ENCODE peak calls at places on chromosomes 7 and 10, in five cellular contexts. M is SK-N-SH, W is uterus, I is PC-9, F is right lobe of liver. Z is an unnamed sample.

GRCh38 chr7:1665721-1666250 is 4.3 kb upstream of the ELFN1 start:
- DNase-seq in W (peak), F (peak), M (peak), I (no peak), Z (peak)

GRCh38 chr7:149838224-149838991 is at the start of gene ZNF862:
- DNase-seq in W (peak), I (peak), F (peak), M (peak), Z (peak)

GRCh38 chr7:30561389-30561788 is 33.3 kb upstream of the GARS1 start:
- DNase-seq in W (no peak), M (no peak), I (no peak), F (no peak), Z (no peak)

GRCh38 chr7:21923663-21924062 is 22.0 kb downstream of the CDCA7L start:
- DNase-seq in F (no peak), M (no peak), I (no peak), W (no peak), Z (no peak)

GRCh38 chr10:29191674-29192073 is 97.2 kb upstream of the LYZL1 start:
- DNase-seq in M (no peak), I (no peak), F (no peak), W (no peak), Z (no peak)

GRCh38 chr10:123514996-123515395 is 151.2 kb upstream of the GPR26 start:
- DNase-seq in I (no peak), M (no peak), W (no peak), F (no peak), Z (no peak)

GRCh38 chr10:13219685-13220670 is 14.2 kb downstream of the UCMA start:
- DNase-seq in M (no peak), I (no peak), F (peak), W (no peak), Z (no peak)

GRCh38 chr7:2996141-2996540 is 47.5 kb downstream of the CARD11 start:
- DNase-seq in F (no peak), W (no peak), I (no peak), M (no peak), Z (no peak)

DNA sequence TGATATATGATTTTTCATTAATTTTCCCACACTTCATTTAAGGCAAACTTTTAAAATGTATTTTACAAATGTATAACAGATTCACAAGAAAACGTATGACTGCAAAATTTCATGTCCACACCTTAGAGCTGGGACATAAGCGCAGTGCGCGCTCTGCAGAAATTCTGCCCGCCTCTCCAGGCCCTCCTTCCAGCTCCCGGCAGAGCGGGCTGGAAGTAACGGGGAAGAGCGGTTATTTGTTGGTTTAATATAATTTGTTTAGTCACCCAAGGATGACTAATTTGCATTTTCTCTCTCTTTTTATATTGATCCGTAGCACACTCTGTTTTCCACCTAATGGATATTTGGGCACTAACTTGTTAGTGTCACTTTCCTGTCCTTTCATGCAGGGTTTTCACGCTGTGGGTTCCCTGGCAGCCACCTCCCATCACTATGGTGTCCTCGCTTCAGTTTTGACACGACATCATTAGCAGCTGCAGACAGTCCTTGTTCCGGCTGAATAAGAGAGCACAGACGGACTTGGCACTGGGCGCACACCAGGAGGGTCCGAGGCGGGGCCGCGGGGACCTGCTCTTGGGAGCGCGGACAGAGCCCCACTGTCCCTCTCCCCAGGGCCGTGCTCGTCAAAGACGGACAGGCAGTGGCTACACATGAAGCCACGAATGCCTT is 129.2 kb upstream of the SEC61G start:
- DNase-seq in M (peak), F (peak), I (no peak), W (no peak), Z (no peak)
- H3K4me3 ChIP-seq in M (peak), F (peak), I (no peak), W (no peak), Z (peak)

GRCh38 chr7:47380325-47381131 is 201.4 kb downstream of the TNS3 start:
- DNase-seq in W (no peak), I (no peak), M (no peak), F (no peak), Z (no peak)

GRCh38 chr7:47379629-47380324 is 202.1 kb downstream of the TNS3 start:
- DNase-seq in M (peak), W (peak), F (no peak), I (no peak), Z (peak)

GRCh38 chr7:47376991-47377590 is 204.8 kb downstream of the TNS3 start:
- DNase-seq in F (no peak), I (no peak), M (no peak), W (no peak), Z (no peak)

GRCh38 chr7:47377741-47378140 is 204.2 kb downstream of the TNS3 start:
- DNase-seq in I (no peak), F (no peak), W (no peak), M (no peak), Z (no peak)

GRCh38 chr7:47378728-47379395 is 203.0 kb downstream of the TNS3 start:
- DNase-seq in W (no peak), F (no peak), M (no peak), I (no peak), Z (no peak)
- H3K27ac ChIP-seq in W (no peak), F (no peak), M (no peak), I (no peak), Z (peak)

DNA sequence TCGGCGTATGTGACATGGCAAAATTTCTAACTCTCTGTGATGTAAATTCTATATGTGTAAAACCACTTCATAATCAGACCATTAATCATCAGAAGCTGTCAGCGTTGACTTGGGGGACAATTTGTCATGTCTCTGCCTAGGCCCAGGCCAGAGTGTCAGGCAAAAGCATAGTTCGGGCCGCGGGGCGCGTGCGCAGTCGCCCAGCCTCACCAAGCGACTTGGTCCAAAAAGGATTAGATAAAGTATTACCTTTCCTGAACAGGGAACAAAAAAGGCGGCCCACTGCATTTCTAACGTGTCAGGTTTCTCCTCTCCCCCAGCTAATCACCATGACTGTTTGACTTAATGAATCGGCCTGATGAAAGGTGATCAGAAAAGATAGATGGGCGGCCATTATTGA is 114.2 kb downstream of the EBF3 start:
- DNase-seq in W (no peak), M (no peak), I (no peak), F (no peak), Z (no peak)
- H3K4me3 ChIP-seq in W (no peak), M (no peak), I (no peak), F (no peak), Z (no peak)

GRCh38 chr10:113612154-113612553 is 51.7 kb downstream of the NRAP start:
- DNase-seq in W (no peak), I (no peak), M (no peak), F (no peak), Z (peak)
- H3K27ac ChIP-seq in W (no peak), I (no peak), M (no peak), F (no peak), Z (peak)

DNA sequence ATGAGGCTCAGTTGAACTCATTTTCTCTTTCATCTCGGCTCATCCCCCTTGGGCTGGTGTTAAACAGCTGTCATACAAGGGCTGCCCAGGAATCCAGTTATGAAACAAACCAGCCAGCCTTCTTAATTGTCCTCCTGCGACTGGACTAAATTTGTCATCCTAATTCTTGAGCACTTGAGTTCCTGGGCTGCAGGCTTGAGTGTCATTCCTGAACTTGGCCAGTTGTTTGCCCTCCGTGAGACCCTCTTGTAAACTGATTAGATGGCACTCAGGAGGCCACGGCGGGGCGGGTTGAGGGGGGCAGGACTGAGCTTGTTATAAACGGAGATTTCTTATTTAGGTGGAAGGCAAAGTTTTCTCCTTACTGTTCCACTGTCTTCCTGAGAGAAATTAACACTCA is 94.9 kb downstream of the SORCS3 start:
- DNase-seq in F (no peak), W (no peak), I (no peak), M (peak), Z (no peak)
- H3K4me3 ChIP-seq in F (no peak), W (no peak), I (no peak), M (no peak), Z (no peak)

DNA sequence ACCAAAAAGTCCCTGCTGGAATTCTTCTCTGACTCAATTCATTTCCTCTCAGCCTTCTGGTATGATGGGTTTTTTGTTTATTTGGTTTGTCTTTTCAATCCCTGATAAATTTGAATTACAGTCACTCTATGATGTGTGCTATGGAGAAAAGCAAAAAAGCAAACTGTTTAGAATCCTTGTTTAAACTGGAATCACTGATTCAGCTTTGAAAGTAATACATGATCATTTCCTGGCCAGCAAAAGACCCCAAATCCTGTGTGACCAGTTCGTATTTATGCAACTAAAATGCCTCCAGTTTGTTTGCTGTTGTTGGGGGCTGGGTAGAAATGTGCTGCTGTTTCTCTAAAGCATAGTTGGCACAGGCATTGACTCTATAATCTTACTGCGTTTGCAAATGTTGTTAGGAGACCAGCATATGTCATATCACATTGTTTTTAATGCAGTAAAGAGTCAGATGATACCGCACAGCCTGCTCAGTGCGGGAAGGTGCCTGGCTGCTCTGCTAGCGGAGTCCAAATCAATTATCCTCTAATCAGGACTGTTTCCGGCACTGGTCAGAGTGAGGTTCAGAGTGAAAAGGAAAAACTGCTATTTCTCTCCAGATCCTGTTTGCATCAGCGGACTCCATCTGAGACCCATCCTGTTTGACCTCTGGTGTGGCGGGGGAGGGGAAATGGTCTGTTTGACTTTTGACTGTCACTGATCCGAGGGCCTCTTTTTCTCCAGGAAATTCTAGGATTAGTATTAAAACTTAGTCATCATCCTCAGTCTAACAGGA is 40.6 kb upstream of the ADD3 start:
- DNase-seq in M (peak), F (peak), W (no peak), I (peak), Z (peak)
- H3K27ac ChIP-seq in M (peak), F (no peak), W (no peak), I (no peak), Z (peak)

GRCh38 chr10:112953075-112953501 is 3.0 kb downstream of the TCF7L2 start:
- DNase-seq in I (no peak), F (peak), M (no peak), W (no peak), Z (peak)
- H3K4me3 ChIP-seq in I (peak), F (peak), M (peak), W (peak), Z (peak)

GRCh38 chr10:88332526-88333265 is 250.4 kb downstream of the RNLS start:
- DNase-seq in M (no peak), F (no peak), W (no peak), I (no peak), Z (no peak)
- H3K27ac ChIP-seq in M (no peak), F (no peak), W (peak), I (no peak), Z (peak)

DNA sequence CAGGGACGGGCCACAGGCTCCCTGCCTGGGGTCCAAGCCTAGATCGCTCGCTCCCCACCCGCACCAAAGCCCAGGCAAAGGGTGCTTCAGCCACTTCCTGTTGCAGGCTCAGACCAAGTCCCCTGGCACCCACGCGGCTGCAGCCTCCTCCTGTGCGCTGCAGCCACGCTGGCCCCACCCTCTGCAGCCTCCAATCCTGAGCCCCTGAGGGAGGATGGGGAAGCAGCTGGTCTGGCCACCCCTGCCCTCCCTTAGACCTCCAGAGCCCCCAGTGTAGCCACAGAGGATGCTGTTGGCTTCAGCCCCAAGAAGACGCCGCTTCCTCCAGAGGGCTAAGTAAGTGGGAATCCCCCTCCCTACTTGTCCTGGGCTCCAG is 9.3 kb downstream of the LIMK1 start:
- DNase-seq in I (no peak), W (peak), F (no peak), M (peak), Z (peak)
- H3K4me3 ChIP-seq in I (no peak), W (no peak), F (no peak), M (no peak), Z (peak)

Z was measured in left ventricle myocardium inferior.